ENCODE peak calls at places on chromosomes 7 and 10, in nine cellular contexts. I, G, X, T, C, B, Z, K and F are unnamed samples.

GRCh38 chr10:78572565-78572964 is 496.2 kb upstream of the ZMIZ1 start:
- DNase-seq in K (peak), B (peak), G (no peak), T (no peak), C (peak), I (peak), X (no peak), Z (no peak), F (no peak)

GRCh38 chr7:131370523-131370968 is 42.9 kb downstream of the MKLN1 start:
- DNase-seq in G (no peak), K (no peak), Z (peak), X (no peak), T (peak), I (peak), B (peak), C (no peak), F (no peak)

GRCh38 chr10:124647421-124648130 is 96.6 kb downstream of the FAM53B start:
- DNase-seq in X (no peak), B (peak), Z (peak), G (peak), I (peak), T (peak), K (peak), C (peak), F (peak)

GRCh38 chr7:76280408-76280807 is 22.1 kb upstream of the HSPB1 start:
- DNase-seq in T (no peak), X (no peak), I (no peak), B (no peak), G (no peak), K (no peak), C (no peak), Z (no peak), F (no peak)

GRCh38 chr7:32916006-32916405 is 24.4 kb upstream of the KBTBD2 start:
- DNase-seq in K (no peak), Z (no peak), G (no peak), C (no peak), X (no peak), I (no peak), T (no peak), B (no peak), F (no peak)

GRCh38 chr10:77571490-77571889 is 66.1 kb downstream of the KCNMA1 start:
- DNase-seq in T (no peak), Z (no peak), B (no peak), C (no peak), G (no peak), X (no peak), I (no peak), K (no peak), F (no peak)

GRCh38 chr7:96388166-96388565 is 66.3 kb upstream of the SLC25A13 start:
- DNase-seq in K (no peak), C (no peak), I (peak), G (no peak), B (peak), T (no peak), Z (peak), X (peak), F (no peak)

GRCh38 chr7:42380411-42380810 is 143.4 kb upstream of the GLI3 start:
- DNase-seq in K (no peak), Z (peak), G (no peak), C (no peak), I (no peak), B (peak), T (no peak), X (no peak), F (no peak)

GRCh38 chr10:72097448-72098300 is 9.3 kb upstream of the SPOCK2 start:
- DNase-seq in T (no peak), G (peak), X (peak), B (peak), K (no peak), Z (peak), C (no peak), I (peak), F (no peak)

GRCh38 chr7:45685619-45686240 is 111.6 kb downstream of the ADCY1 start:
- DNase-seq in X (no peak), Z (no peak), K (no peak), B (no peak), T (no peak), G (no peak), I (no peak), C (no peak), F (no peak)

GRCh38 chr10:34861293-34862004 is 46.4 kb upstream of the PARD3 start:
- DNase-seq in T (no peak), X (peak), G (no peak), Z (peak), I (peak), K (peak), C (peak), B (peak), F (no peak)

GRCh38 chr7:150420242-150420641 is 30.2 kb upstream of the GIMAP8 start:
- DNase-seq in I (no peak), X (no peak), Z (no peak), T (no peak), K (no peak), G (no peak), C (no peak), B (no peak), F (no peak)

GRCh38 chr10:5894873-5895272 is 4.8 kb downstream of the FBH1 start:
- DNase-seq in B (no peak), Z (no peak), G (peak), T (no peak), X (no peak), I (no peak), C (no peak), K (no peak), F (no peak)

GRCh38 chr7:153413540-153414287 is 638.5 kb upstream of the DPP6 start:
- DNase-seq in Z (no peak), B (no peak), T (no peak), K (no peak), G (no peak), C (no peak), I (no peak), X (no peak), F (no peak)

GRCh38 chr7:767941-768729 is 41.1 kb upstream of the PRKAR1B start:
- DNase-seq in G (no peak), T (peak), K (peak), B (no peak), I (no peak), X (no peak), Z (no peak), C (no peak), F (no peak)

GRCh38 chr10:79196470-79197461 is 128.0 kb downstream of the ZMIZ1 start:
- DNase-seq in I (peak), X (no peak), B (peak), T (peak), C (no peak), Z (peak), G (peak), K (peak), F (peak)

GRCh38 chr7:152674860-152675760 is 831 bp downstream of the XRCC2 start:
- DNase-seq in B (peak), C (no peak), I (no peak), T (no peak), K (no peak), Z (peak), X (no peak), G (no peak), F (no peak)

GRCh38 chr10:132422931-132423813 is 26.2 kb downstream of the PWWP2B start:
- DNase-seq in Z (no peak), K (no peak), C (no peak), X (no peak), I (no peak), T (no peak), B (no peak), G (no peak), F (no peak)

GRCh38 chr10:132420469-132421376 is 23.7 kb downstream of the PWWP2B start:
- DNase-seq in Z (no peak), B (no peak), C (no peak), I (no peak), X (no peak), K (no peak), T (no peak), G (no peak), F (no peak)

GRCh38 chr10:132422169-132422691 is 25.2 kb downstream of the PWWP2B start:
- DNase-seq in C (no peak), K (no peak), Z (no peak), B (no peak), X (no peak), I (no peak), G (no peak), T (no peak), F (no peak)

GRCh38 chr10:132419631-132420468 is 22.9 kb downstream of the PWWP2B start:
- DNase-seq in K (no peak), Z (no peak), T (no peak), G (no peak), X (no peak), C (no peak), B (no peak), I (no peak), F (no peak)

DNA sequence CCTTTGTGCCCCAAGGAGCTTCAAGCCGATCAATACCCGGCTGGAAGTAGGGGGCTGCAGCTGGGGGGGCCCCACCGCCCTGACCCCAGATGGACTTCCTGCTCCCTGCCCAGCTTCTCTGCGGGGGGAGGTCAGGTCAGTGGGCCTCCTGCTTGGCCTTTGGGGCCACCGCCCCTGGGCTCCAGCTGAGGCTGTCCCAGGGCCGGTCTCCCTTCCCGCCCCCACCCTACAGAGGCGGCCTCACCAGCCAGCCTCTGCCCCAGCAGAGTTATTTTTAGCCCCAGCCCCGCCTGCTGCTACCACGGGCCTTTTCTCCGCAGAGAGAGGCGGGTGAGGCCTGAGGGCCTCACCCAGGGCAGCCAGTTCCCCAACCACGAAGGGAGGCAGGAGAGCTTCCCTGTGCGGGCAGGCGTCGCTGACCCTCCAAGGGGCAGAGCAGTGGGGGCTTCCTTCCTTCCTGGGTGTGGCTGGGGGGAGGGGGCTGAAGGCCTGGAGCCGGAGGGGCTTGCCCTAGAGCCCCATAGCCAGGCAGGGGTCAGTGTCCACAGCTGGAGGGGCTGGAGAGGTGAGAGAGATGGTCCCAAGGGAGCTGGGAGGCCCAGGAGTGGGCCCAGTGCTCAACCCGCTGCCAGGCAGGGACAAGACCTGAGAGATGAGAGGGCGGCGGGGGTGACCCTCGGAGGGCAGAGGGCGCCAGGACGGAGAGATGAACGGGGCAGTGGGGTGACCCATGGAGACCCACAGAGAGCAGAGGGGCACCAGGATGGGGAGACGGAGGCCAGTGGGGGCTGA is 24.6 kb downstream of the PWWP2B start:
- DNase-seq in B (peak), X (no peak), Z (peak), I (peak), K (peak), C (peak), G (peak), T (peak), F (no peak)
- H3K4me3 ChIP-seq in B (no peak), X (no peak), Z (no peak), I (no peak), K (peak), C (no peak), G (peak), T (no peak), F (no peak)

GRCh38 chr10:131226831-131227740 is 84.4 kb downstream of the TCERG1L start:
- DNase-seq in X (no peak), G (no peak), Z (no peak), K (no peak), C (no peak), T (no peak), B (no peak), I (no peak), F (no peak)

GRCh38 chr10:131221632-131222277 is 89.8 kb downstream of the TCERG1L start:
- DNase-seq in C (no peak), G (no peak), X (no peak), Z (no peak), I (no peak), K (no peak), T (no peak), B (no peak), F (no peak)

GRCh38 chr10:131222986-131223385 is 88.5 kb downstream of the TCERG1L start:
- DNase-seq in K (no peak), I (no peak), T (no peak), B (no peak), X (no peak), Z (no peak), C (no peak), G (no peak), F (no peak)

GRCh38 chr10:131223422-131223821 is 88.1 kb downstream of the TCERG1L start:
- DNase-seq in K (no peak), T (no peak), I (no peak), X (no peak), G (no peak), C (no peak), Z (no peak), B (no peak), F (no peak)

GRCh38 chr10:131224106-131224505 is 87.4 kb downstream of the TCERG1L start:
- DNase-seq in Z (no peak), X (no peak), C (no peak), I (no peak), K (no peak), B (no peak), G (no peak), T (no peak), F (no peak)
- H3K4me3 ChIP-seq in Z (no peak), X (no peak), C (no peak), I (no peak), K (no peak), B (no peak), G (no peak), T (no peak), F (no peak)

GRCh38 chr7:155811895-155812761 is at the start of gene SHH:
- DNase-seq in I (no peak), B (peak), C (no peak), X (no peak), T (no peak), K (no peak), G (no peak), Z (no peak), F (no peak)
- H3K4me3 ChIP-seq in I (no peak), B (peak), C (no peak), X (peak), T (no peak), K (no peak), G (no peak), Z (peak), F (no peak)

DNA sequence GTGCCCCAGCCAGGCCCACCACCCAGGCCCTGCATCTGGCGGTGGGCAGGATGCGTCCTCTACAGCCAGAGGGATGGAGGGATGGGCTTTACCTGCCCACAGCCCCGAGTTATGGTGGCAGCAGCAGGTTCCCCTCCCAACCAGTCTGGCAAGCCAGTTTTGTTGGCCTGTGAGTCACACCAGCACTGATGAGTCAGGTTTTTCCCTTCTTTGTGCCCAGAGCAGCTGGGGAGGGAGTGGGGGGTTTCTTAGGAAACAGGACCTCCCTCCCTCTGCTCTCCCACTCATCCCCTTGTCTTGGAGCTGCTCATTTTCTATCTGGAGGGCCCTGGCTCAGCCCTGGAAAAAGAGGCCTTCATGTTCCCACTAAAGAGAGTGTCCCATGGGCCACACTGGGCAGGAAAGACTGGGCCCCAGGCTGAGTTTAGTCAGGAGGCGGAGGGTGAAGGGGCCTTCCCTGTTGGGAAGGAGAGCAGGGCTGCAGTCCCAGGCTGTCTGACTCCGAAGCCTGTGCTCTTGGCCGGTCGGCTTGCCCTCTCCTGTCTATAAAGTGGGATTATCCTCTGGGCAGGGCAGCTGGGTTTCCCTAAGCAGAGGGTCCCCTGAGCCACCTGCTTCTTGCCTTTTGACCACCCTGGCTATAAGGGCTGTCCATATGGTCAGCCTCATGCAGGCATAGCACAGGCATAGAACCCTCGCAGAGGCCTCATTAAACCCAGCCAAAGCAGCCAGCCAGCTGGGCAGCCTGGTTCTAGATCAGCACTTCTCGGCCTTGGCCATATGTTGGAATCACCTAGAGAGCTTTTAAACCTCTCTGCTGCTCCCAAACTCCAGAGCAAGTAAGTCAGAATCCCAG is 30.2 kb upstream of the ANKRD2 start:
- DNase-seq in C (peak), B (peak), I (no peak), X (peak), Z (peak), G (peak), K (peak), T (no peak), F (peak)
- H3K4me3 ChIP-seq in C (no peak), B (peak), I (no peak), X (no peak), Z (no peak), G (no peak), K (no peak), T (no peak), F (no peak)

GRCh38 chr10:26588611-26589010 is 108.9 kb upstream of the PDSS1 start:
- DNase-seq in I (no peak), Z (no peak), X (no peak), G (no peak), B (no peak), C (no peak), K (no peak), T (no peak), F (no peak)
- H3K4me3 ChIP-seq in I (no peak), Z (no peak), X (no peak), G (no peak), B (no peak), C (no peak), K (no peak), T (no peak), F (no peak)

DNA sequence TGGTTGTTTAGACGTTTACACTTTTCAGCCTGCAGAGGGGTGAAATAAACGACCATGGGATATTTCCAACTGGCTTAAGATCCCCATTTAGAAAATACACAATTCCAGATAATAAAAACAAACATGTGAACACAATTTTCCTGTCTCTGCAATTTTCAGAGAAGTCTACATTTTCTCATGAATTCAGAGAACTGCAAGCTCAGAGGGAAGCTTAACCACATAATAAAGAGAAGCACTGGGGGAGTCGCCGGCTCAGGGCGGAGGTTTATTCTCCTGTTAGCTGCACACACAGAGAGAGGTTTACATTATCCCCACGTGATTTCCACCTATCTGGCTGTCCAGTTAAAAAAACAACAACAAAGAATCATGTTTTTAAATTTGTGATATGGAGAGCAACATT is 215.2 kb downstream of the FANK1 start:
- DNase-seq in C (no peak), K (no peak), I (no peak), G (no peak), Z (no peak), T (no peak), B (no peak), X (no peak), F (no peak)
- H3K4me3 ChIP-seq in C (no peak), K (no peak), I (no peak), G (no peak), Z (no peak), T (no peak), B (no peak), X (no peak), F (no peak)